ENCODE peak calls at places on chromosome X, in five cellular contexts. D, B, M, N and Q are unnamed samples.

GRCh38 chrX:71609095-71609750 is 9.1 kb downstream of the CXCR3 start:
- DNase-seq in M (peak), N (no peak), B (no peak), D (no peak), Q (peak)

GRCh38 chrX:41384041-41384705 is 50.2 kb downstream of the DDX3X start:
- DNase-seq in B (peak), N (peak), M (peak), D (no peak), Q (no peak)

GRCh38 chrX:86171366-86171765 is 23.1 kb downstream of the DACH2 start:
- DNase-seq in N (peak), M (peak), B (no peak), D (peak), Q (peak)

GRCh38 chrX:136909706-136910564 is 29.4 kb upstream of the RBMX start:
- DNase-seq in N (peak), D (peak), M (peak), B (peak), Q (peak)

GRCh38 chrX:24979081-24979480 is 36.7 kb downstream of the ARX start:
- DNase-seq in D (no peak), N (no peak), M (no peak), B (no peak), Q (no peak)

GRCh38 chrX:149060921-149061320 is 444.2 kb downstream of the IDS start:
- DNase-seq in M (no peak), N (peak), B (no peak), D (no peak), Q (no peak)

GRCh38 chrX:10008483-10009056 is 41.4 kb downstream of the CLDN34 start:
- DNase-seq in M (no peak), D (no peak), B (no peak), N (peak), Q (no peak)

GRCh38 chrX:13283968-13284914 is 35.6 kb downstream of the ATXN3L start:
- DNase-seq in M (no peak), N (peak), D (peak), B (no peak), Q (no peak)

GRCh38 chrX:133923113-133923512 is 62.3 kb downstream of the GPC3 start:
- DNase-seq in N (peak), M (no peak), B (no peak), D (no peak), Q (peak)

GRCh38 chrX:20313889-20314288 is 47.2 kb upstream of the RPS6KA3 start:
- DNase-seq in D (no peak), B (no peak), M (peak), N (no peak), Q (peak)

GRCh38 chrX:74923942-74924448 is 1.3 kb downstream of the NEXMIF start:
- DNase-seq in M (no peak), N (peak), D (no peak), B (no peak), Q (peak)

GRCh38 chrX:65014230-65014629 is 38.0 kb upstream of the ZC4H2 start:
- DNase-seq in M (no peak), B (no peak), D (no peak), N (no peak), Q (no peak)

GRCh38 chrX:38006283-38006682 is at the start of gene SYTL5:
- DNase-seq in B (no peak), D (no peak), M (no peak), N (no peak), Q (no peak)

GRCh38 chrX:109393859-109394258 is 88.0 kb downstream of the GUCY2F start:
- DNase-seq in N (no peak), D (peak), M (peak), B (no peak), Q (peak)

GRCh38 chrX:48958635-48959094 is 1.3 kb upstream of the OTUD5 start:
- DNase-seq in B (no peak), M (no peak), D (no peak), N (peak), Q (no peak)

GRCh38 chrX:154751121-154751668 is 318 bp upstream of the GAB3 start:
- DNase-seq in N (no peak), D (peak), B (no peak), M (no peak), Q (no peak)

GRCh38 chrX:12007881-12008280 is 130.4 kb upstream of the FRMPD4 start:
- DNase-seq in N (peak), B (no peak), M (no peak), D (no peak), Q (no peak)

GRCh38 chrX:17679820-17680219 is 57.5 kb upstream of the SCML1 start:
- DNase-seq in B (no peak), N (no peak), M (no peak), D (no peak), Q (no peak)

GRCh38 chrX:110226931-110227330 is 91.0 kb downstream of the AMMECR1 start:
- DNase-seq in B (no peak), D (no peak), M (no peak), N (peak), Q (no peak)

GRCh38 chrX:132532955-132533354 is 44.1 kb upstream of the MBNL3 start:
- DNase-seq in D (no peak), B (no peak), N (peak), M (no peak), Q (no peak)

GRCh38 chrX:134732676-134733075 is 74.4 kb upstream of the PLAC1 start:
- DNase-seq in M (no peak), B (no peak), N (no peak), D (no peak), Q (no peak)

GRCh38 chrX:123835661-123836371 is 24.0 kb upstream of the XIAP start:
- DNase-seq in B (no peak), M (no peak), N (peak), D (no peak), Q (no peak)

GRCh38 chrX:107673933-107674479 is 45.7 kb downstream of the PRPS1 start:
- DNase-seq in B (no peak), N (peak), M (peak), D (peak), Q (peak)

GRCh38 chrX:72201836-72202536 is 20.4 kb downstream of the PIN4 start:
- DNase-seq in B (peak), M (no peak), N (peak), D (no peak), Q (no peak)

GRCh38 chrX:46260502-46260901 is 284.7 kb downstream of the ZNF674 start:
- DNase-seq in D (no peak), N (no peak), B (no peak), M (no peak), Q (no peak)

GRCh38 chrX:114626323-114626722 is 42.4 kb downstream of the HTR2C start:
- DNase-seq in D (no peak), N (peak), M (no peak), B (no peak), Q (peak)

GRCh38 chrX:68685722-68686683 is 38.5 kb downstream of the STARD8 start:
- DNase-seq in D (peak), M (no peak), B (no peak), N (peak), Q (no peak)
- H3K4me3 ChIP-seq in D (no peak), M (no peak), B (peak), N (peak), Q (no peak)

DNA sequence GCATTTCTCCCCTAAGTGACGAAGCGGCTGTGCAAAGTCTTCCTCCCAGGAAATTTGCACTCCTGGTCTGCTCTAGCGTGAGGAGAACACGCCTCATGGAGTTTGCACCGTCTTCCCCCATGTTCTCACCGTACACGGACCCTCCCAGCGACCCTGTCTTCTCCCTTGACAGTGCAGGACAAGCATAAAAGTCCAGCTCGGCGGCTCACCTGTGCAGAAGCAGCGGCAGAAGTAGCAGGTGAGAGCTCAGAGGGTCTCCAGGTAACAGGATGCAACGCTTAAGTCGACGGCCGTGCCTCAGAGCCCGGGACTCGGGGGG is 314 bp downstream of the P2RY8 start:
- DNase-seq in M (no peak), N (no peak), D (no peak), B (no peak), Q (no peak)
- H3K4me3 ChIP-seq in M (peak), N (no peak), D (no peak), B (no peak), Q (peak)

GRCh38 chrX:3639236-3639635 is 74.2 kb downstream of the PRKX start:
- DNase-seq in B (no peak), M (no peak), N (no peak), D (peak), Q (no peak)
- H3K4me3 ChIP-seq in B (no peak), M (no peak), N (no peak), D (no peak), Q (no peak)

GRCh38 chrX:147916375-147916968 is 4.8 kb downstream of the FMR1 start:
- DNase-seq in N (no peak), M (no peak), D (no peak), B (no peak), Q (no peak)

GRCh38 chrX:147914609-147915008 is 2.9 kb downstream of the FMR1 start:
- DNase-seq in B (no peak), D (no peak), N (no peak), M (no peak), Q (no peak)

GRCh38 chrX:147912093-147912801 is 528 bp downstream of the FMR1 start:
- DNase-seq in D (peak), N (peak), M (peak), B (no peak), Q (peak)

GRCh38 chrX:147911192-147912022 is at the start of gene FMR1:
- DNase-seq in B (peak), D (peak), M (peak), N (peak), Q (peak)

DNA sequence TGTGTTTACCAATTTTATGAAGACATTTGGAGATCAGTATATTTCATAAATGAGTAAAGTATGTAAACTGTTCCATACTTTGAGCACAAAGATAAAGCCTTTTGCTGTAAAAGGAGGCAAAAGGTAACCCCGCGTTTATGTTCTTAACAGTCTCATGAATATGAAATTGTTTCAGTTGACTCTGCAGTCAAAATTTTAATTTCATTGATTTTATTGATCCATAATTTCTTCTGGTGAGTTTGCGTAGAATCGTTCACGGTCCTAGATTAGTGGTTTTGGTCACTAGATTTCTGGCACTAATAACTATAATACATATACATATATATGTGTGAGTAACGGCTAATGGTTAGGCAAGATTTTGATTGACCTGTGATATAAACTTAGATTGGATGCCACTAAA is 1.9 kb downstream of the FMR1 start:
- DNase-seq in N (no peak), B (no peak), M (no peak), D (no peak), Q (no peak)
- H3K4me3 ChIP-seq in N (peak), B (peak), M (peak), D (peak), Q (peak)

DNA sequence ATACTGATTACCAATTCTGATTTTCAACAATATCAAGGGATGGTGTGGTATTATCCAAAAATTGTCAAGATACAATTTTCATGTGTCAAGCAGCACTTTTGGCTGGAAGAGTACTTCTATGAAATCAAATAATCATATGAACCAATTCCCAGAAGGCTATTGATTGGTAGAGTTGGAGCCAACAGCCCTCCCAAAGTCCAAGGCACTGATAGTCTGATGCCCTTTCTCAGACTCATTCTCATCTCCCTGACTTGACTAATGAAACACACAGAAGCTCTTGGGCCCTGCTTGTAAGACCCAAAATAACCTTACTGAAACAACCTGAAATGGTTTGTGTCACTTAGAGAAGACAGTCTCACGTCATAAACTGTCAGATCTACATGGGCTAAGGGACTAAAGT is 48.9 kb downstream of the ATP11C start:
- DNase-seq in M (no peak), N (no peak), D (no peak), B (no peak), Q (no peak)
- H3K4me3 ChIP-seq in M (no peak), N (no peak), D (no peak), B (no peak), Q (no peak)

DNA sequence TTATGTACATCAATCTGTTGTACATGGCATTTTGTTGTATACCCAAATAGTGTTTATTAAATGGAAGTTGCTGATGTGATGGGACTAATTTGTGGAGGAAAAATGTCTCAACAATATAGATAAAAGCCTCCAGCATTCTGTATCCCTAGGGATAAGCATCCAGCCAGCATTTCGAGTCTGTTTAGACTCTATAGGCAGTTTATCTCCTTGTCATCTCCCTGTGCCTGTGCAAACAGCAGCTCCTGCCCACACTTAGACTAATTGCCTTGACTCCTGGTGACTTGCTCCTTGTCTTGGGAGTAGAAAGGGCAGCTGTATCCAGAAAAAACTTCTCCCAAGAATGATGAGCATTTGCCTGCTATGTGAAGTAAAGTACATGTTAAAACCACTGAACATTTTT is 83.8 kb downstream of the DOCK11 start:
- DNase-seq in M (no peak), D (no peak), B (no peak), N (no peak), Q (no peak)
- H3K4me3 ChIP-seq in M (no peak), D (no peak), B (no peak), N (no peak), Q (no peak)